ENCODE peak calls at places on chromosomes 13 and 19, in six cellular contexts. H is T-helper 17 cell; L is thyroid gland; W is NCI-H82; E is effector CD8-positive, alpha-beta T cell; P is GM03348. K is an unnamed sample.

GRCh38 chr19:46049597-46049996 is 8.8 kb upstream of the IGFL4 start:
- DNase-seq in H (no peak), L (peak), W (peak), E (no peak), P (no peak), K (no peak)

GRCh38 chr13:33678906-33679657 is 138.9 kb upstream of the RFC3 start:
- DNase-seq in H (peak), L (peak), W (no peak), E (no peak), P (peak), K (no peak)

GRCh38 chr13:40149611-40150283 is 494.3 kb downstream of the COG6 start:
- DNase-seq in H (no peak), L (peak), W (no peak), E (no peak), P (peak), K (no peak)

GRCh38 chr19:55600336-55601028 is 394 bp downstream of the ZNF524 start:
- DNase-seq in H (no peak), L (peak), W (peak), E (no peak), P (peak), K (peak)

GRCh38 chr19:29687897-29688728 is 22.9 kb downstream of the PLEKHF1 start:
- DNase-seq in H (no peak), L (no peak), W (no peak), E (no peak), P (no peak), K (no peak)

GRCh38 chr13:100458673-100459072 is 129.9 kb downstream of the GGACT start:
- DNase-seq in H (no peak), L (no peak), W (peak), E (no peak), P (no peak), K (no peak)

GRCh38 chr13:74270018-74270417 is 135.8 kb upstream of the KLF12 start:
- DNase-seq in H (no peak), L (no peak), W (no peak), E (no peak), P (no peak), K (no peak)

GRCh38 chr19:18027151-18027550 is 19.2 kb downstream of the ARRDC2 start:
- DNase-seq in H (no peak), L (no peak), W (no peak), E (no peak), P (no peak), K (no peak)

GRCh38 chr13:99749627-99750026 is 221.9 kb downstream of the ZIC5 start:
- DNase-seq in H (no peak), L (no peak), W (no peak), E (no peak), P (no peak), K (no peak)

GRCh38 chr13:109249780-109250528 is 536.4 kb downstream of the IRS2 start:
- DNase-seq in H (no peak), L (no peak), W (no peak), E (no peak), P (no peak), K (no peak)

GRCh38 chr19:47112166-47112663 is 1.4 kb downstream of the ZC3H4 start:
- DNase-seq in H (peak), L (peak), W (peak), E (peak), P (peak), K (peak)

GRCh38 chr19:47615230-47615629 is 6.3 kb downstream of the BICRA start:
- DNase-seq in H (no peak), L (no peak), W (no peak), E (no peak), P (no peak), K (no peak)

GRCh38 chr13:65656740-65657329 is 1573.3 kb downstream of the PCDH9 start:
- DNase-seq in H (no peak), L (no peak), W (peak), E (no peak), P (peak), K (no peak)

GRCh38 chr13:44930907-44931676 is 58.2 kb downstream of the NUFIP1 start:
- DNase-seq in H (no peak), L (no peak), W (peak), E (no peak), P (no peak), K (no peak)

GRCh38 chr19:35754365-35755139 is 2.3 kb downstream of the HSPB6 start:
- DNase-seq in H (no peak), L (no peak), W (no peak), E (no peak), P (no peak), K (no peak)

GRCh38 chr13:67076378-67076777 is 153.8 kb downstream of the PCDH9 start:
- DNase-seq in H (no peak), L (no peak), W (peak), E (no peak), P (no peak), K (no peak)

GRCh38 chr13:77136902-77137420 is 110.0 kb upstream of the FBXL3 start:
- DNase-seq in H (no peak), L (no peak), W (no peak), E (no peak), P (no peak), K (no peak)